ENCODE peak calls at places on chromosomes 6 and 20, in seven cellular contexts. S is fibroblast of mammary gland, Q is testis, H is A549, E is left ventricle myocardium inferior, F is fibroblast of pulmonary artery, D is AG04450. W is an unnamed sample.

GRCh38 chr6:85275338-85275985 is 174.4 kb upstream of the NT5E start:
- DNase-seq in S (no peak), Q (no peak), H (no peak), E (no peak), F (no peak), D (no peak), W (no peak)

GRCh38 chr20:23147964-23148720 is 62.0 kb upstream of the CD93 start:
- DNase-seq in S (peak), Q (no peak), H (peak), E (no peak), F (peak), D (no peak), W (peak)

GRCh38 chr6:43687437-43688347 is at the start of gene MRPS18A:
- DNase-seq in S (peak), Q (peak), H (peak), E (peak), F (peak), D (no peak), W (no peak)

GRCh38 chr20:5914859-5915258 is 35.5 kb downstream of the TRMT6 start:
- DNase-seq in S (no peak), Q (no peak), H (no peak), E (no peak), F (no peak), D (no peak), W (no peak)

GRCh38 chr6:43231735-43232450 is 2.6 kb upstream of the DNPH1 start:
- DNase-seq in S (no peak), Q (no peak), H (no peak), E (no peak), F (no peak), D (no peak), W (no peak)

GRCh38 chr6:56475736-56476457 is 166.8 kb downstream of the DST start:
- DNase-seq in S (no peak), Q (peak), H (no peak), E (peak), F (peak), D (no peak), W (no peak)

GRCh38 chr6:133017581-133017980 is 203.2 kb downstream of the RPS12 start:
- DNase-seq in S (peak), Q (no peak), H (no peak), E (no peak), F (peak), D (peak), W (peak)

GRCh38 chr6:77368660-77369313 is 94.5 kb downstream of the HTR1B start:
- DNase-seq in S (peak), Q (peak), H (no peak), E (peak), F (peak), D (no peak), W (no peak)

GRCh38 chr20:56626367-56627121 is 2.6 kb upstream of the TFAP2C start:
- DNase-seq in S (peak), Q (peak), H (peak), E (no peak), F (no peak), D (no peak), W (no peak)

GRCh38 chr6:133097208-133097607 is 143.9 kb upstream of the EYA4 start:
- DNase-seq in S (no peak), Q (no peak), H (no peak), E (no peak), F (no peak), D (no peak), W (no peak)

GRCh38 chr6:45171380-45171779 is 156.8 kb upstream of the RUNX2 start:
- DNase-seq in S (no peak), Q (no peak), H (no peak), E (no peak), F (no peak), D (no peak), W (no peak)

GRCh38 chr6:31762356-31762755 is at the start of gene SAPCD1:
- DNase-seq in S (no peak), Q (no peak), H (no peak), E (no peak), F (no peak), D (no peak), W (no peak)

GRCh38 chr6:31761343-31761742 is 1.1 kb upstream of the SAPCD1 start:
- DNase-seq in S (no peak), Q (no peak), H (no peak), E (no peak), F (no peak), D (no peak), W (no peak)

GRCh38 chr6:31762878-31763616 is 591 bp downstream of the SAPCD1 start:
- DNase-seq in S (no peak), Q (no peak), H (no peak), E (no peak), F (no peak), D (no peak), W (no peak)

GRCh38 chr6:31758281-31758680 is 4.2 kb upstream of the SAPCD1 start:
- DNase-seq in S (no peak), Q (no peak), H (no peak), E (no peak), F (no peak), D (no peak), W (no peak)

DNA sequence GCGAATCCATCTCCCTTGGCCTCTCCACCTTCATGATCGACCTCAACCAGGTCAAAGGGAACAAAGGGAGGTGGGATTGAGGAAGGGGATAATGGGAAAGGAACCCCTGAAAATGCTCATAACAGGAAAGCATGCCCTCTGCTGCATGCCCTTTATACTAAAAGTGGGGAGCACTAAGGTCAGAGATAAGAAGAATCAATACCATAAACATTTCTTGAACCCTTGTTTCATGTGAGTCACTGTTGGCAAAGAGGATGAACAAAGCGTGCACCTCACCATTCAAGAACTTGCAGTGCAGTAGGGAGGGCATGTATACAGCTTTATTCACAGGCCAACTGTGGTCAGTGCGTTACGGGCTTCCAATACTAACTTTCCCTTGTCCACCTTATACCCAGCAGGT is 1.7 kb upstream of the SAPCD1 start:
- DNase-seq in S (no peak), Q (no peak), H (no peak), E (no peak), F (no peak), D (no peak), W (no peak)
- TF ChIP-seq CTCF in S (no peak), Q (no peak), H (no peak), E (no peak), F (no peak), D (no peak), W (no peak)

DNA sequence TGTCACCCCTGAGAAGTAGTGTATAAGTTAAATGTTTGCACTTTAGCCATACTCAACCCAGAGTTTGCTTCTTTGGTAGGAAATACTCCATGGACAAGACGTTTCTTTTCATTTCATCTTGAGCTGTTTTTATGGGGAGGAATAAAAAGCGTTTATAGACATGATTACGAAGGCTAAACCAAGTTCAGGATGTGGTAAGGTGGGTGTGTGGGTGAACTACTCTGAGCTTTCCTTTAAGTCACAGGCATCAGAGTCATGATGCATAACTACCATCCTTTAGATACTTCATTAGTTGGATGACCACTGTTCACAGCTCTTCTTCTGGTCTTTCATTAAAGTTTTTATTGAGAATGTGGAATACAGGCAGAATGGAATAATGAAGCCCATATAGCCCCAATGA is 48.9 kb downstream of the EBF4 start:
- DNase-seq in S (no peak), Q (no peak), H (no peak), E (no peak), F (no peak), D (no peak), W (no peak)
- H3K4me3 ChIP-seq in S (no peak), Q (no peak), H (no peak), E (no peak), F (no peak), D (no peak), W (no peak)

DNA sequence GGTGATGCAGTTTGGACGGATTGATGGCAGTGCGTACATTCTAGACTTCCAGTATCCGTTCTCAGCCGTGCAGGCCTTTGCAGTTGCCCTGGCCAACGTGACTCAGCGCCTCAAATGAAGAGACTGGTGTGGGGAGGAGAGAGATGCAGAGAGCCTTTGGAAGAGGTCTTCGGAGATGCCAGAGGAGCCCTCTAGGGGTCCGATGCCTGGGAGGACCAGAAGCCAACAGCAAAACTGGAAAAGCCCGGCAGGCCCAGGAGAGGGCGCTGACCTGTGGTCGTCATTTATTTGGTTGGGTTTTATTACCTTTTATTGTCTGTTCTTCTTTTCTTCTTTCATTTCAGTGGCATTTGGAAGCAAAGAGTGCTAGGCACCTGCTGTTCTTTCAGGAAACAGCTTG is 53.3 kb upstream of the TMEM181 start:
- DNase-seq in S (no peak), Q (peak), H (peak), E (no peak), F (peak), D (no peak), W (no peak)
- TF ChIP-seq CTCF in S (peak), Q (peak), H (peak), E (no peak), F (peak), D (peak), W (peak)

DNA sequence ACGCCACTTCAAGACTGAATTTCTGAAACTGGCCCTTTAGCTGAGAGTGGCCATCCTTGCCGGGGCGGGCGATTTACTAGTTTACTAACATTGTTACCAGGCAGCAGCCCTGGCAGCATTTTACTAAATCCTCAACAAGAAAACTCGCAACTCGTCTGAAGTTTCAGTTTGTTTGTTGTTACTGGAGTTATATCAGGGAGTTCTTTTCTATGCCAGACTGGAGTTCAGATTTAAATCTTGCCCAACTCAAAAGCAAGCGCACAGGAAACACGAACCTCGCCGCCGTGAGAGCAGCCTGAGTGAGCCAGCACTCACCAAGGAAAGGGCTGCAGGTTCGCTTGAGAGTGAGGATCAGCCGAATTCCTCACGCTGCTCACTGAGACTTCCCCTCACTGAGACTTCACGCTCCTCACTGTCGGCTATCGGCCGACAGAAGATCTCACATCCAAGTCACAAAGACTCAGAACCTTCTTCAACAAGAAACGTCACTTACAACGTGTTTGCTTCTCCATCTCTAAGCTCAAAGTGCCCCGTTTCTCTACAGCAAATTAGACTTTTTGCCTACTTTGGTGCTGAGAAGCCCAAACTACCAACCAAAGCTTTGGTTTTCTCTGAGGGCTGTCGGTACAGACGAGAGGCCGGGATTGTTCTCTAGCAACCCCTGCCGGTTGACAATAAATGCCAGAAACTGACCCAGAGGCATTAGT is 78.9 kb downstream of the OLIG3 start:
- DNase-seq in S (peak), Q (peak), H (peak), E (peak), F (peak), D (peak), W (peak)
- H3K4me3 ChIP-seq in S (peak), Q (peak), H (no peak), E (peak), F (peak), D (peak), W (peak)

GRCh38 chr6:8628063-8628462 is 192.7 kb upstream of the SLC35B3 start:
- DNase-seq in S (peak), Q (no peak), H (no peak), E (no peak), F (no peak), D (no peak), W (no peak)

GRCh38 chr6:8627085-8627861 is 191.9 kb upstream of the SLC35B3 start:
- DNase-seq in S (peak), Q (no peak), H (peak), E (no peak), F (peak), D (no peak), W (peak)

GRCh38 chr6:8619853-8620252 is 184.5 kb upstream of the SLC35B3 start:
- DNase-seq in S (no peak), Q (no peak), H (no peak), E (no peak), F (no peak), D (no peak), W (no peak)

DNA sequence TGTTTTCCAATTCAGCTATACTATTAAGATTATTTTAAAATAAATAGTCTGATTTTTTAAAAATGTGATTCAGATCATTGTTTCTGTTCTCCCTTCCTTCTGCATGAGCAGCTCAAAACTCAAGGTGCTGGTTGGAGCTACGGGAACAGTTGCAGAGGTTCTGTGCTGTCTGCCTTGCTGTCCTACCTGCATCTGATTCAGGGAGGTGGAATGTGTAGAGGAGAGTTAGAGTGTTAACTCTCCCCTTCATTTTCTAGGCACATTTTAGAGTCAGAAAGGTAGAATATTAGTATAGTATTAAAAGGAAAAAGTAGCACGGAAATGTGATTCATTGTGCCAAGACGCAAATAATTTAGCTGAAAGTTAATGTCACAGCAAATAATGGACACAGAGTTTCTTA is 188.1 kb upstream of the SLC35B3 start:
- DNase-seq in S (no peak), Q (no peak), H (no peak), E (no peak), F (no peak), D (no peak), W (no peak)
- TF ChIP-seq CTCF in S (no peak), Q (no peak), H (no peak), E (no peak), F (no peak), D (no peak), W (no peak)

GRCh38 chr6:129609635-129610034 is 100.3 kb downstream of the ARHGAP18 start:
- DNase-seq in S (no peak), Q (no peak), H (no peak), E (no peak), F (no peak), D (no peak), W (no peak)

GRCh38 chr6:129606664-129607063 is 103.3 kb downstream of the ARHGAP18 start:
- DNase-seq in S (peak), Q (no peak), H (no peak), E (no peak), F (peak), D (no peak), W (no peak)

GRCh38 chr6:129605962-129606361 is 104.0 kb downstream of the ARHGAP18 start:
- DNase-seq in S (no peak), Q (no peak), H (no peak), E (no peak), F (no peak), D (no peak), W (no peak)

GRCh38 chr6:129608886-129609540 is 101.0 kb downstream of the ARHGAP18 start:
- DNase-seq in S (no peak), Q (no peak), H (no peak), E (no peak), F (no peak), D (no peak), W (no peak)

GRCh38 chr6:129607581-129608186 is 102.3 kb downstream of the ARHGAP18 start:
- DNase-seq in S (peak), Q (no peak), H (no peak), E (no peak), F (peak), D (no peak), W (peak)
- H3K4me3 ChIP-seq in S (no peak), Q (no peak), H (no peak), E (no peak), F (no peak), D (no peak), W (no peak)